ENCODE peak calls at places on chromosomes 16 and 17, in seven cellular contexts. G, C, A, U, V, J and Z are unnamed samples.

GRCh38 chr16:9012848-9013507 is 49.3 kb upstream of the USP7 start:
- DNase-seq in C (no peak), J (no peak), U (no peak), G (no peak), A (peak; percentile 34), V (no peak), Z (no peak)

GRCh38 chr17:41844971-41845370 is 7.3 kb downstream of the KLHL10 start:
- DNase-seq in J (no peak), V (no peak), G (no peak), U (no peak), C (no peak), A (no peak), Z (no peak)

GRCh38 chr16:50627419-50627818 is 53.7 kb downstream of the SNX20 start:
- DNase-seq in G (no peak), V (peak; percentile 16), C (peak; percentile 88), J (no peak), A (peak; percentile 56), U (no peak), Z (no peak)

GRCh38 chr17:82110298-82110697 is 12.3 kb upstream of the FASN start:
- DNase-seq in G (no peak), A (peak; percentile 48), V (peak; percentile 83), C (no peak), J (no peak), U (no peak), Z (no peak)

GRCh38 chr17:79144090-79144610 is 69.5 kb downstream of the ENGASE start:
- DNase-seq in A (no peak), J (no peak), U (no peak), C (no peak), G (no peak), V (no peak), Z (no peak)

GRCh38 chr16:29820730-29821662 is 734 bp downstream of the MVP start:
- DNase-seq in A (no peak), V (peak; percentile 55), U (peak; percentile 87), J (no peak), C (peak; percentile 72), G (peak; percentile 62), Z (no peak)

GRCh38 chr16:92431-93339 is 14.7 kb downstream of the MPG start:
- DNase-seq in G (no peak), J (no peak), C (no peak), V (no peak), A (no peak), U (no peak), Z (no peak)

GRCh38 chr17:17741346-17742023 is 60.2 kb downstream of the RAI1 start:
- DNase-seq in G (no peak), A (peak; percentile 67), J (no peak), V (peak; percentile 44), U (no peak), C (peak; percentile 52), Z (no peak)

GRCh38 chr17:30952645-30953393 is 18.0 kb upstream of the RNF135 start:
- DNase-seq in G (no peak), C (no peak), J (no peak), V (no peak), U (peak; percentile 62), A (no peak), Z (no peak)

GRCh38 chr17:47304191-47304590 is 19.6 kb upstream of the EFCAB13 start:
- DNase-seq in J (no peak), C (no peak), A (no peak), U (no peak), G (no peak), V (no peak), Z (no peak)

GRCh38 chr17:42133461-42134041 is 10.9 kb downstream of the HSPB9 start:
- DNase-seq in J (no peak), G (peak; percentile 85), U (no peak), V (peak; percentile 19), A (no peak), C (no peak), Z (no peak)

GRCh38 chr16:11379420-11379819 is 34.2 kb downstream of the RMI2 start:
- DNase-seq in A (no peak), V (peak; percentile 25), C (no peak), U (no peak), G (no peak), J (no peak), Z (no peak)

GRCh38 chr17:80018917-80019651 is 16.6 kb downstream of the TBC1D16 start:
- DNase-seq in U (no peak), J (no peak), C (no peak), G (no peak), A (no peak), V (no peak), Z (no peak)

GRCh38 chr17:82860606-82861392 is 21.0 kb upstream of the ZNF750 start:
- DNase-seq in U (peak; percentile 44), V (no peak), G (no peak), C (no peak), J (no peak), A (no peak), Z (no peak)

GRCh38 chr16:46658925-46659324 is 30.1 kb downstream of the VPS35 start:
- DNase-seq in G (peak; percentile 63), U (peak; percentile 71), C (no peak), J (no peak), A (no peak), V (no peak), Z (no peak)

DNA sequence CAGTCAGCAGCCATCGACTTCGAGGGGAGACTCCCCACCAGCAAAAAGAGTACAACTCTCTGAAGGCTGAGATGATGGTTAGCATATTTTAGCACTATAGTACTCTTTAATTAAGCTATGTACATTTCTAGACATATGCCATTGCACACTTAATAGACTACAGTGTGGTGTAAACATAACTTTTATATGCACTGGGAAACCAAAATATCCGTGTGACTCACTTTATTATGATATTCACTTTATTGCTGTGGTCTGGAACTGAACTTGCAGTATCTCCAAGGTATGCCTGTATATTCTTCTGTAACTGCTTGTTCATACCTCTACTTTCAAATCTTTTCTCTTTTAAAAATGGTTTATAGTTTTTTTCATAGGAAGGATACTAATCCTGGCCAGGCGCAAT is 11.0 kb upstream of the NXPH3 start:
- DNase-seq in U (no peak), V (no peak), C (no peak), A (no peak), J (no peak), G (no peak), Z (no peak)
- H3K27ac ChIP-seq in U (no peak overlapping the region), V (no peak overlapping the region), C (no peak overlapping the region), A (no peak overlapping the region), J (no peak overlapping the region), G (no peak overlapping the region), Z (no peak overlapping the region)

GRCh38 chr17:48721009-48721402 is 1.3 kb downstream of the PRAC1 start:
- DNase-seq in J (no peak), G (no peak), V (no peak), U (no peak), C (no peak), A (no peak), Z (no peak)

GRCh38 chr17:48718781-48719641 is 3.3 kb downstream of the PRAC1 start:
- DNase-seq in A (no peak), V (no peak), G (no peak), J (no peak), C (no peak), U (no peak), Z (no peak)

GRCh38 chr17:48722201-48722907 is at the start of gene PRAC1:
- DNase-seq in U (no peak), V (no peak), A (no peak), C (no peak), J (no peak), G (no peak), Z (no peak)

GRCh38 chr17:48719642-48720262 is 2.6 kb downstream of the PRAC1 start:
- DNase-seq in J (no peak), G (no peak), U (no peak), A (no peak), V (no peak), C (no peak), Z (no peak)

DNA sequence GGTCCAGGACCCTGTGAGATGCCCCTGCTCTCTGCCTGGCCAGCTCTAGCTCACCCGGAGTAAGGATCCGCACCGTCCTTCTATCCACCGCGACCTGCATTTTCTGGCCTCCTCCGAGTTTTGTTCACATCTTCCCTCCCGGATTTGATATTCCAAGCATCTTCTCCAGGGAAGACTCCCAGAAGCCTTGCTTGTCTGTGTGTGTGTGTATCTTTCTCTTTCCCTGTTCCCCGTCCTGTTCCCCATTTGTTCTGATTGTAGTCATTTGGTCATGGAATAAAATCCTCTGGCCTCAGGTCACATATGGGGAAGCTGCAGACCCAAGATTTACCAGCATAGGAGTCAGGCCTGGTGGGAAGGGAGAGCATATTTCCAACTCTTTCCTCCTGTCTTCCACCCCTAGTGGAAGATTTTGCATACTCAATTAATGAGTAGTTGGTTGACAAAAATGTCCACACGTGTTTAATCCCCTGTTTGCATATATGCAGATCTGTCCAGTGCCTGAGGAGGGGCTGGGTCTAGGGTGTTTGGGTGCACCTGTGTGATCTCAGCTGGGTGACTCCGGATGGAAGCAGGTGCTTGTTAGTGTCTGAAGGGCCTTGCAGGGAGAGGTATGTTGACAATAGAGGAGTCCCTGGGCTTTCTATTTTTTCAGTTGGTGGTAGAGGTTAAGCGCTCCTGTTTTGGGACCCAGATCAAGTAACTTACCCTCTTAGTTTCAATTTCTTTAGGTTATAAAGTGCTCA is 1.9 kb downstream of the PRAC1 start:
- DNase-seq in C (no peak), J (no peak), G (no peak), V (no peak), A (no peak), U (no peak), Z (no peak)
- TF ChIP-seq CTCF in C (no peak), J (no peak), G (no peak), V (no peak), A (no peak), U (no peak), Z (no peak)

GRCh38 chr17:5897320-5897911 is 172.8 kb upstream of the WSCD1 start:
- DNase-seq in C (no peak), V (no peak), U (no peak), G (no peak), J (no peak), A (no peak), Z (no peak)

GRCh38 chr17:5898406-5898805 is 171.8 kb upstream of the WSCD1 start:
- DNase-seq in A (no peak), U (no peak), V (no peak), J (no peak), C (no peak), G (no peak), Z (no peak)

GRCh38 chr17:5892897-5893656 is 177.1 kb upstream of the WSCD1 start:
- DNase-seq in C (no peak), A (no peak), V (no peak), U (no peak), J (no peak), G (no peak), Z (no peak)

GRCh38 chr17:5893741-5894140 is 176.4 kb upstream of the WSCD1 start:
- DNase-seq in A (no peak), J (no peak), G (no peak), V (no peak), C (no peak), U (no peak), Z (no peak)

GRCh38 chr17:5896215-5896614 is 174.0 kb upstream of the WSCD1 start:
- DNase-seq in J (no peak), U (no peak), V (no peak), A (no peak), C (no peak), G (no peak), Z (no peak)
- H3K4me3 ChIP-seq in J (no peak overlapping the region), U (no peak overlapping the region), V (no peak overlapping the region), A (no peak overlapping the region), C (no peak overlapping the region), G (no peak overlapping the region), Z (no peak overlapping the region)

DNA sequence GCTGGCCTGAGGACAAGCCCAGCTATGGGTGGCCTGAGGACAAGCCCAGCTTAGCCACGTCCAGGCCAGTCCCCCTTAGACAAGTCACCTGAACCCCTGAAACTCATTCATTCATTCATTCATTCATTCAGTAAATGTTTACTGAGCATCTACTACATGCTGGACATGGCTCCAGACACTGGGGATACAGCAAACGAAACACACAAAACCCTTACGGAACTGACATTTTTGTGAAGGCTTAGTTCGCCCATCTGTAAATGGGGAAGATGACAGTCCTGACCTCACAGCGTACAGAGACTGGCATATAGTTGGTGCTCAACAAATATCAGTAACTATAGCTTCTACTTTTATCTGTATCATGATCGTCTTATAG is 37.5 kb downstream of the PPL start:
- DNase-seq in J (no peak), V (no peak), A (no peak), U (no peak), G (no peak), C (no peak), Z (no peak)
- H3K27ac ChIP-seq in J (no peak overlapping the region), V (no peak overlapping the region), A (no peak overlapping the region), U (no peak overlapping the region), G (no peak overlapping the region), C (no peak overlapping the region), Z (no peak overlapping the region)